ENCODE peak calls at places on chromosomes 6 and 20, in five cellular contexts. One of them, this sample, is unnamed.
A peak's percentile ranks its signal among the peaks of the same experiment; 100 is the strongest.

GRCh38 chr20:35568645-35569044 is 26.8 kb downstream of the ERGIC3 start:
- DNase-seq in H1: no peak
- DNase-seq in body of pancreas: peak; percentile 59
- DNase-seq in IMR-90: no peak
- DNase-seq in uterus: no peak
- DNase-seq in this sample: no peak

GRCh38 chr6:26172496-26172958 is 85.3 kb downstream of the HFE start:
- DNase-seq in uterus: no peak
- DNase-seq in body of pancreas: peak; percentile 47
- DNase-seq in IMR-90: peak; percentile 46
- DNase-seq in H1: no peak
- DNase-seq in this sample: no peak

GRCh38 chr6:13336553-13336952 is 8.2 kb upstream of the TBC1D7 start:
- DNase-seq in uterus: peak; percentile 66
- DNase-seq in body of pancreas: peak; percentile 88
- DNase-seq in H1: peak; percentile 88
- DNase-seq in IMR-90: peak; percentile 84
- DNase-seq in this sample: peak; percentile 74

GRCh38 chr20:1466211-1467081 is at the start of gene NSFL1C:
- DNase-seq in body of pancreas: peak; percentile 97
- DNase-seq in uterus: peak; percentile 92
- DNase-seq in H1: peak; percentile 88
- DNase-seq in IMR-90: peak; percentile 93
- DNase-seq in this sample: peak; percentile 97

GRCh38 chr20:45783656-45784294 is 7.9 kb downstream of the WFDC3 start:
- DNase-seq in H1: no peak
- DNase-seq in IMR-90: no peak
- DNase-seq in uterus: no peak
- DNase-seq in body of pancreas: peak; percentile 77
- DNase-seq in this sample: peak; percentile 73

GRCh38 chr6:127475823-127476176 is 16.6 kb upstream of the KIAA0408 start:
- DNase-seq in H1: no peak
- DNase-seq in body of pancreas: peak; percentile 6
- DNase-seq in uterus: no peak
- DNase-seq in IMR-90: no peak
- DNase-seq in this sample: no peak

GRCh38 chr6:137309078-137309762 is 90.0 kb upstream of the IFNGR1 start:
- DNase-seq in IMR-90: peak; percentile 52
- DNase-seq in body of pancreas: peak; percentile 91
- DNase-seq in uterus: peak; percentile 29
- DNase-seq in H1: no peak
- DNase-seq in this sample: peak; percentile 79

GRCh38 chr6:169620171-169621125 is 81.4 kb downstream of the WDR27 start:
- DNase-seq in body of pancreas: no peak
- DNase-seq in uterus: no peak
- DNase-seq in IMR-90: peak; percentile 86
- DNase-seq in H1: no peak
- DNase-seq in this sample: no peak

GRCh38 chr20:10137533-10137932 is 81.1 kb upstream of the SNAP25 start:
- DNase-seq in IMR-90: no peak
- DNase-seq in uterus: no peak
- DNase-seq in H1: no peak
- DNase-seq in body of pancreas: no peak
- DNase-seq in this sample: peak; percentile 8

GRCh38 chr6:44627091-44627878 is 239.8 kb downstream of the CDC5L start:
- DNase-seq in IMR-90: no peak
- DNase-seq in H1: no peak
- DNase-seq in body of pancreas: peak; percentile 6
- DNase-seq in uterus: no peak
- DNase-seq in this sample: peak; percentile 69

GRCh38 chr20:58719258-58719657 is 26.7 kb downstream of the NPEPL1 start:
- DNase-seq in uterus: no peak
- DNase-seq in IMR-90: no peak
- DNase-seq in H1: no peak
- DNase-seq in body of pancreas: no peak
- DNase-seq in this sample: no peak

GRCh38 chr20:17624551-17625245 is 54.8 kb downstream of the DSTN start:
- DNase-seq in body of pancreas: peak; percentile 28
- DNase-seq in IMR-90: no peak
- DNase-seq in uterus: peak; percentile 15
- DNase-seq in H1: no peak
- DNase-seq in this sample: peak; percentile 19

GRCh38 chr6:12481292-12481691 is 191.1 kb downstream of the EDN1 start:
- DNase-seq in IMR-90: no peak
- DNase-seq in body of pancreas: no peak
- DNase-seq in uterus: no peak
- DNase-seq in H1: no peak
- DNase-seq in this sample: no peak

GRCh38 chr6:105803439-105803838 is 282.7 kb upstream of the PRDM1 start:
- DNase-seq in uterus: no peak
- DNase-seq in H1: no peak
- DNase-seq in body of pancreas: no peak
- DNase-seq in IMR-90: peak; percentile 56
- DNase-seq in this sample: no peak

GRCh38 chr6:125787791-125788190 is 3.0 kb upstream of the NCOA7 start:
- DNase-seq in H1: no peak
- DNase-seq in IMR-90: peak; percentile 54
- DNase-seq in body of pancreas: peak; percentile 41
- DNase-seq in uterus: no peak
- DNase-seq in this sample: no peak

GRCh38 chr6:71886184-71887005 is at the start of gene RIMS1:
- DNase-seq in H1: no peak
- DNase-seq in body of pancreas: peak; percentile 34
- DNase-seq in IMR-90: no peak
- DNase-seq in uterus: no peak
- DNase-seq in this sample: peak; percentile 54

GRCh38 chr20:35117148-35117547 is 24.5 kb upstream of the TRPC4AP start:
- DNase-seq in body of pancreas: no peak
- DNase-seq in uterus: no peak
- DNase-seq in IMR-90: peak; percentile 74
- DNase-seq in H1: no peak
- DNase-seq in this sample: no peak

GRCh38 chr6:53306819-53307347 is 41.9 kb downstream of the ELOVL5 start:
- DNase-seq in uterus: no peak
- DNase-seq in H1: no peak
- DNase-seq in body of pancreas: no peak
- DNase-seq in IMR-90: peak; percentile 49
- DNase-seq in this sample: no peak

GRCh38 chr6:113856011-113856551 is 1.1 kb upstream of the MARCKS start:
- DNase-seq in H1: no peak
- DNase-seq in body of pancreas: peak; percentile 52
- DNase-seq in IMR-90: peak; percentile 66
- DNase-seq in uterus: no peak
- DNase-seq in this sample: no peak

GRCh38 chr6:96834070-96834469 is 3.2 kb downstream of the GPR63 start:
- DNase-seq in body of pancreas: no peak
- DNase-seq in IMR-90: no peak
- DNase-seq in H1: no peak
- DNase-seq in uterus: no peak
- DNase-seq in this sample: no peak

GRCh38 chr20:634526-634925 is 18.5 kb downstream of the SRXN1 start:
- DNase-seq in H1: no peak
- DNase-seq in body of pancreas: no peak
- DNase-seq in uterus: no peak
- DNase-seq in IMR-90: no peak
- DNase-seq in this sample: no peak

GRCh38 chr6:121645100-121645745 is 209.8 kb downstream of the GJA1 start:
- DNase-seq in uterus: no peak
- DNase-seq in body of pancreas: no peak
- DNase-seq in H1: no peak
- DNase-seq in IMR-90: peak; percentile 53
- DNase-seq in this sample: no peak

GRCh38 chr6:121639041-121639440 is 203.6 kb downstream of the GJA1 start:
- DNase-seq in IMR-90: no peak
- DNase-seq in uterus: no peak
- DNase-seq in H1: no peak
- DNase-seq in body of pancreas: no peak
- DNase-seq in this sample: no peak

GRCh38 chr6:121635355-121635754 is 199.9 kb downstream of the GJA1 start:
- DNase-seq in uterus: no peak
- DNase-seq in body of pancreas: no peak
- DNase-seq in H1: no peak
- DNase-seq in IMR-90: no peak
- DNase-seq in this sample: no peak

DNA sequence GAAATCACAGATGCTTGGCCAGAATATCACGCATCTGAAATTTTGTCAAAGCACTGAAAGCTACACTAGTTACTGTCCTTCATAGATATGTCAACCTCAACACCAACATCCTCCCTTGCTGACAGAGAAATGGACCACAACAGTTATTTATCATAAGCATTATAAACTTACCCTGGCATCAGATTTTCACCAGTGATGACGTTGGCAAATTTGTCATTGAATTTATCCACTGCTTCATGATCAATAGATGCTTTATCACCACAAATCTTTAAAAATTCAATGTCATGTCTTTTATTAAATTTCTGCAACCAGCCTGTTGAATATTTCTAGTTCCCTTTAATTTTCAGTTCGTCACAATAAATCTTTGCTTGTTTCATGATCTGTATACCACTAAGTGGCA is 205.7 kb downstream of the GJA1 start:
- DNase-seq in uterus: no peak
- DNase-seq in H1: no peak
- DNase-seq in IMR-90: no peak
- DNase-seq in body of pancreas: no peak
- DNase-seq in this sample: no peak
- TF ChIP-seq POLR2A in uterus: no peak
- TF ChIP-seq POLR2A in H1: no peak
- TF ChIP-seq POLR2A in IMR-90: no peak
- TF ChIP-seq POLR2A in body of pancreas: no peak
- TF ChIP-seq POLR2A in this sample: no peak

DNA sequence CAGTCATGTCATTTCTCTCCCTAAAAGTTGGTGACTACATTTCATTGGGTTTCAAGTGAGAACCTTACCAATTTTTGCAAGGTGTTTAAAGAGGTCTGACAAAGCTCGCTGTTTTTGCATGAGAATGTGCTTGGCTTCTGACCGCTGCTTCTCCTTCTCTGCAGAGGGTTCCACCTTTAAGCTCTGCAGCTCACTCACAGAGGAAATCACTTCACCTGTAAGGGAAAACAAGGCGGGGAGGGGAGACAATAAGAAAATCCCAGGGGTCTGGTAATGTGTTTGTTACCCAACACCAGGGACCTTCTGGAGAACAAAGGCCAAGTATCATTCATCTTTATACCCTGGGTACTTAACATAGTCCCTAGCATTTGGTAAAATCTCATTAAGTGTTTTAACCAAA is 40.0 kb upstream of the LYRM2 start:
- DNase-seq in H1: no peak
- DNase-seq in uterus: no peak
- DNase-seq in IMR-90: no peak
- DNase-seq in body of pancreas: no peak
- DNase-seq in this sample: no peak
- H3K27ac ChIP-seq in H1: no peak overlapping the region
- H3K27ac ChIP-seq in uterus: no peak overlapping the region
- H3K27ac ChIP-seq in IMR-90: no peak overlapping the region
- H3K27ac ChIP-seq in body of pancreas: no peak overlapping the region
- H3K27ac ChIP-seq in this sample: no peak overlapping the region

GRCh38 chr6:61200444-61200843 is 1085.6 kb downstream of the KHDRBS2 start:
- DNase-seq in H1: no peak
- DNase-seq in IMR-90: no peak
- DNase-seq in uterus: no peak
- DNase-seq in body of pancreas: no peak
- DNase-seq in this sample: no peak
- H3K9me3 ChIP-seq in H1: peaks cover 10% of the 10 kb centered on the region
- H3K9me3 ChIP-seq in IMR-90: peaks cover 25% of the 10 kb centered on the region
- H3K9me3 ChIP-seq in uterus: no peaks in the 10 kb centered on the region
- H3K9me3 ChIP-seq in body of pancreas: no peaks in the 10 kb centered on the region
- H3K9me3 ChIP-seq in this sample: peaks cover 3% of the 10 kb centered on the region

GRCh38 chr6:35691027-35691824 is 2.5 kb upstream of the FKBP5 start:
- DNase-seq in body of pancreas: peak; percentile 89
- DNase-seq in uterus: peak; percentile 94
- DNase-seq in H1: no peak
- DNase-seq in IMR-90: peak; percentile 44
- DNase-seq in this sample: peak; percentile 83
- TF ChIP-seq POLR2A in body of pancreas: no peak
- TF ChIP-seq POLR2A in uterus: peak; percentile 12
- TF ChIP-seq POLR2A in H1: no peak
- TF ChIP-seq POLR2A in IMR-90: no peak
- TF ChIP-seq POLR2A in this sample: no peak

GRCh38 chr20:47557791-47558190 is 56.1 kb downstream of the NCOA3 start:
- DNase-seq in uterus: no peak
- DNase-seq in IMR-90: peak; percentile 11
- DNase-seq in H1: no peak
- DNase-seq in body of pancreas: no peak
- DNase-seq in this sample: no peak
- H3K27ac ChIP-seq in uterus: no peak overlapping the region
- H3K27ac ChIP-seq in IMR-90: no peak overlapping the region
- H3K27ac ChIP-seq in H1: no peak overlapping the region
- H3K27ac ChIP-seq in body of pancreas: no peak overlapping the region
- H3K27ac ChIP-seq in this sample: no peak overlapping the region

GRCh38 chr20:62104791-62105345 is 17.4 kb upstream of the LSM14B start:
- DNase-seq in body of pancreas: no peak
- DNase-seq in H1: no peak
- DNase-seq in uterus: peak; percentile 86
- DNase-seq in IMR-90: peak; percentile 46
- DNase-seq in this sample: no peak

GRCh38 chr20:62103508-62104233 is 18.6 kb upstream of the LSM14B start:
- DNase-seq in body of pancreas: no peak
- DNase-seq in H1: no peak
- DNase-seq in uterus: no peak
- DNase-seq in IMR-90: no peak
- DNase-seq in this sample: no peak

GRCh38 chr20:62105592-62105991 is 16.7 kb upstream of the LSM14B start:
- DNase-seq in uterus: no peak
- DNase-seq in IMR-90: no peak
- DNase-seq in H1: no peak
- DNase-seq in body of pancreas: no peak
- DNase-seq in this sample: no peak

GRCh38 chr20:62101078-62101477 is 21.2 kb upstream of the LSM14B start:
- DNase-seq in uterus: no peak
- DNase-seq in H1: no peak
- DNase-seq in IMR-90: no peak
- DNase-seq in body of pancreas: no peak
- DNase-seq in this sample: no peak

DNA sequence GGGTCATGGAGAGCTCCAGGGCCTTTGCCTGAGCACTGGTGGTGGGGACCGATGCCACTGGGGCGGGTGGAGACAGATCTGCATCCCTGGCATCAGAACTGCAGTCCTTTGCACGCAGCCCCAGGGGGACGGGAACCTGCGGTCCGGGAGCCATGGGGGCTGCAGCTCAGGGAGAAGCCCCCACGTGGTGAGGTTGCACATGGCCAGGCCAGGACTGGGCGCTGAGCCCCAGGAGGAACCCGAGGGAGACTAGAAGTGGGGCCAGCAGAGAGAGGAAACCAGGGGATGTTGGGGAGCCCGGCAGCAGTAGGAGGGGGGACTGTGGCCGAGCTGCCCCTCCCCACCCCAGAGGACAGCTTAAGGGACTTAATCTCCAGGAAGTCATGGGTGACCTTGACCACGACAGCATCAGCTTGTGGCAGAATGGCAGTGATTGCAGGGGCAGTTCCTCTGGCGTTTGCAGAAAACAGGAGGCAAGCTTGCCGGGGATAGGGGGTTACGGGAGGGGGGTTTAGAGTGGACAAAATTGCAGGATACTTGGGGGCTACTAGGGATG is 18.0 kb upstream of the LSM14B start:
- DNase-seq in body of pancreas: no peak
- DNase-seq in IMR-90: no peak
- DNase-seq in uterus: no peak
- DNase-seq in H1: no peak
- DNase-seq in this sample: no peak
- H3K9me3 ChIP-seq in body of pancreas: no peaks in the 10 kb centered on the region
- H3K9me3 ChIP-seq in IMR-90: peaks cover 45% of the 10 kb centered on the region
- H3K9me3 ChIP-seq in uterus: peaks cover 9% of the 10 kb centered on the region
- H3K9me3 ChIP-seq in H1: peaks cover 24% of the 10 kb centered on the region
- H3K9me3 ChIP-seq in this sample: peaks cover 45% of the 10 kb centered on the region